ENCODE peak calls at places on chromosomes 1 and 21, in six cellular contexts. X is HCT116, H is spleen, P is GM23338, A is breast epithelium, V is GM12891. R is an unnamed sample.

GRCh38 chr1:40820251-40820797 is 36.7 kb downstream of the KCNQ4 start:
- DNase-seq in X (no peak), H (no peak), P (peak), A (no peak), V (no peak), R (no peak)

GRCh38 chr1:174958396-174958795 is 41.4 kb upstream of the CACYBP start:
- DNase-seq in X (no peak), H (no peak), P (no peak), A (no peak), V (no peak), R (no peak)

GRCh38 chr1:3564921-3565831 is 46.1 kb downstream of the MEGF6 start:
- DNase-seq in X (no peak), H (peak), P (peak), A (no peak), V (peak), R (no peak)

GRCh38 chr1:229147086-229147485 is 123.8 kb upstream of the RAB4A start:
- DNase-seq in X (no peak), H (no peak), P (peak), A (peak), V (no peak), R (no peak)

GRCh38 chr1:239361403-239361802 is 25.0 kb upstream of the CHRM3 start:
- DNase-seq in X (no peak), H (no peak), P (no peak), A (no peak), V (no peak), R (no peak)

GRCh38 chr21:35136106-35136505 is 87.0 kb upstream of the RUNX1 start:
- DNase-seq in X (no peak), H (no peak), P (no peak), A (no peak), V (no peak), R (no peak)

GRCh38 chr1:147924813-147925212 is 3.4 kb upstream of the GPR89B start:
- DNase-seq in X (no peak), H (no peak), P (no peak), A (no peak), V (no peak), R (no peak)

GRCh38 chr1:200242379-200243041 is 167.3 kb downstream of the ZNF281 start:
- DNase-seq in X (no peak), H (no peak), P (no peak), A (no peak), V (no peak), R (no peak)

GRCh38 chr1:41758904-41759548 is 159.7 kb downstream of the HIVEP3 start:
- DNase-seq in X (no peak), H (no peak), P (no peak), A (no peak), V (no peak), R (no peak)

GRCh38 chr1:154867841-154868610 is 2.1 kb downstream of the KCNN3 start:
- DNase-seq in X (no peak), H (no peak), P (peak), A (no peak), V (no peak), R (no peak)

GRCh38 chr1:169363046-169363756 is 4.4 kb downstream of the NME7 start:
- DNase-seq in X (peak), H (no peak), P (no peak), A (no peak), V (no peak), R (no peak)

GRCh38 chr21:35257413-35257812 is 208.3 kb upstream of the RUNX1 start:
- DNase-seq in X (peak), H (no peak), P (no peak), A (peak), V (no peak), R (peak)

GRCh38 chr1:177255411-177255810 is 84.7 kb downstream of the BRINP2 start:
- DNase-seq in X (no peak), H (no peak), P (no peak), A (no peak), V (no peak), R (no peak)

GRCh38 chr1:70295737-70296136 is 58.8 kb downstream of the ANKRD13C start:
- DNase-seq in X (no peak), H (no peak), P (no peak), A (no peak), V (no peak), R (no peak)

GRCh38 chr1:98669355-98670296 is 8.1 kb downstream of the SNX7 start:
- DNase-seq in X (no peak), H (no peak), P (no peak), A (no peak), V (no peak), R (no peak)

GRCh38 chr1:76262591-76262990 is 188.0 kb downstream of the ST6GALNAC3 start:
- DNase-seq in X (no peak), H (no peak), P (no peak), A (no peak), V (no peak), R (no peak)

GRCh38 chr1:41454406-41454805 is 30.1 kb downstream of the EDN2 start:
- DNase-seq in X (no peak), H (no peak), P (no peak), A (peak), V (no peak), R (no peak)

GRCh38 chr1:200904772-200905171 is 10.1 kb downstream of the INAVA start:
- DNase-seq in X (no peak), H (no peak), P (no peak), A (no peak), V (no peak), R (no peak)

GRCh38 chr21:42330380-42331336 is 15.4 kb upstream of the TFF3 start:
- DNase-seq in X (no peak), H (peak), P (no peak), A (no peak), V (no peak), R (no peak)
- TF ChIP-seq POLR2AphosphoS5 in X (no peak), H (no peak), P (no peak), A (no peak), V (no peak), R (no peak)

GRCh38 chr1:107141491-107142369 is 891 bp downstream of the NTNG1 start:
- DNase-seq in X (peak), H (peak), P (peak), A (no peak), V (no peak), R (no peak)
- TF ChIP-seq POLR2AphosphoS5 in X (no peak), H (no peak), P (no peak), A (no peak), V (no peak), R (no peak)

DNA sequence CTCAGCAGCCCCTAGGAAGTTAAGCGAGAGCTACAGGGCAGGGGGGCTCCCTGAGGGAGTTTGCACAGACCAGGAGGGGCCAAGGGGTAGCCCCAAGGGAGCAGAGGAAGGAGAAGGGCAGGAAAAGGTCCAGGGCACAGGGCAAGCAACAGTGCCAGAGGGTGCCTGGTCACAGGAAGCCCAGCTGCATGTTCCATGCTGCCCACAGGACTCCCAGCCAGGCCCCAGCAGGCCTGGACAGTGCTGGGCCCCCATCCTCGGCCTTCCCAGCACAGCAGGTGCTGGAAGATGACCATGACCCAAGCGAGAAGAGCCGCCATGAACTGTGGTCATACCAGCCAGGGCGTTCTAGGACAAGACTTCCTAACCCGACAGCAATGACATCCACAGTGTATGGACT is 11.0 kb downstream of the KLHL21 start:
- DNase-seq in X (no peak), H (no peak), P (no peak), A (no peak), V (no peak), R (no peak)
- TF ChIP-seq POLR2AphosphoS5 in X (no peak), H (peak), P (no peak), A (no peak), V (no peak), R (no peak)

GRCh38 chr1:7380712-7381111 is 390.4 kb upstream of the VAMP3 start:
- DNase-seq in X (no peak), H (peak), P (no peak), A (peak), V (no peak), R (peak)

GRCh38 chr1:7382971-7383370 is 388.1 kb upstream of the VAMP3 start:
- DNase-seq in X (no peak), H (no peak), P (no peak), A (no peak), V (no peak), R (no peak)

GRCh38 chr1:7378346-7379130 is 392.6 kb upstream of the VAMP3 start:
- DNase-seq in X (no peak), H (peak), P (no peak), A (peak), V (no peak), R (peak)

GRCh38 chr1:7376676-7377075 is 394.4 kb upstream of the VAMP3 start:
- DNase-seq in X (no peak), H (no peak), P (no peak), A (peak), V (no peak), R (no peak)

GRCh38 chr1:7379445-7379971 is 391.6 kb upstream of the VAMP3 start:
- DNase-seq in X (no peak), H (peak), P (peak), A (peak), V (no peak), R (peak)
- TF ChIP-seq POLR2AphosphoS5 in X (no peak), H (no peak), P (no peak), A (peak), V (no peak), R (peak)

GRCh38 chr1:17084787-17085186 is 31.0 kb upstream of the SDHB start:
- DNase-seq in X (no peak), H (no peak), P (no peak), A (no peak), V (no peak), R (no peak)
- TF ChIP-seq POLR2AphosphoS5 in X (no peak), H (no peak), P (no peak), A (no peak), V (no peak), R (no peak)

GRCh38 chr1:54273092-54273836 is 73.3 kb downstream of the MRPL37 start:
- DNase-seq in X (no peak), H (no peak), P (peak), A (no peak), V (no peak), R (peak)
- TF ChIP-seq POLR2AphosphoS5 in X (no peak), H (peak), P (no peak), A (peak), V (no peak), R (peak)

R was measured in sigmoid colon.